ENCODE peak calls at places on chromosomes 13 and 19, in eight cellular contexts. One of them, this sample, is unnamed.

GRCh38 chr13:50572129-50572528 is 271.4 kb downstream of the DLEU7 start:
- DNase-seq in tibial nerve: no peak
- DNase-seq in lower lobe of right lung: no peak
- DNase-seq in AG04449: no peak
- DNase-seq in sigmoid colon: no peak
- DNase-seq in bronchial epithelial cell: no peak
- DNase-seq in HFF-Myc: no peak
- DNase-seq in Peyer's patch: no peak
- DNase-seq in this sample: no peak

GRCh38 chr19:45103200-45103624 is 10.2 kb downstream of the PPP1R37 start:
- DNase-seq in lower lobe of right lung: peak; percentile 65
- DNase-seq in sigmoid colon: peak; percentile 73
- DNase-seq in tibial nerve: no peak
- DNase-seq in HFF-Myc: no peak
- DNase-seq in Peyer's patch: no peak
- DNase-seq in bronchial epithelial cell: no peak
- DNase-seq in AG04449: no peak
- DNase-seq in this sample: peak; percentile 23

GRCh38 chr13:64529874-64530485 is 2700.2 kb downstream of the PCDH9 start:
- DNase-seq in bronchial epithelial cell: no peak
- DNase-seq in AG04449: no peak
- DNase-seq in tibial nerve: no peak
- DNase-seq in lower lobe of right lung: no peak
- DNase-seq in sigmoid colon: no peak
- DNase-seq in HFF-Myc: no peak
- DNase-seq in Peyer's patch: no peak
- DNase-seq in this sample: peak; percentile 26

GRCh38 chr13:83498486-83499190 is 383.6 kb downstream of the SLITRK1 start:
- DNase-seq in AG04449: peak; percentile 23
- DNase-seq in bronchial epithelial cell: peak; percentile 83
- DNase-seq in tibial nerve: no peak
- DNase-seq in sigmoid colon: no peak
- DNase-seq in Peyer's patch: no peak
- DNase-seq in lower lobe of right lung: no peak
- DNase-seq in HFF-Myc: no peak
- DNase-seq in this sample: peak; percentile 43

GRCh38 chr19:36573948-36574726 is 1.0 kb upstream of the ZNF529 start:
- DNase-seq in tibial nerve: no peak
- DNase-seq in sigmoid colon: no peak
- DNase-seq in Peyer's patch: no peak
- DNase-seq in lower lobe of right lung: no peak
- DNase-seq in AG04449: peak; percentile 3
- DNase-seq in HFF-Myc: no peak
- DNase-seq in bronchial epithelial cell: peak; percentile 33
- DNase-seq in this sample: peak; percentile 36

GRCh38 chr19:38845374-38846024 is 4.3 kb downstream of the HNRNPL start:
- DNase-seq in Peyer's patch: no peak
- DNase-seq in tibial nerve: no peak
- DNase-seq in AG04449: no peak
- DNase-seq in lower lobe of right lung: no peak
- DNase-seq in HFF-Myc: no peak
- DNase-seq in sigmoid colon: no peak
- DNase-seq in bronchial epithelial cell: no peak
- DNase-seq in this sample: no peak

GRCh38 chr13:22757530-22758120 is 423.2 kb upstream of the SGCG start:
- DNase-seq in sigmoid colon: no peak
- DNase-seq in HFF-Myc: no peak
- DNase-seq in tibial nerve: no peak
- DNase-seq in Peyer's patch: no peak
- DNase-seq in lower lobe of right lung: no peak
- DNase-seq in AG04449: no peak
- DNase-seq in bronchial epithelial cell: peak; percentile 9
- DNase-seq in this sample: peak; percentile 26

GRCh38 chr13:59493436-59493965 is 670.2 kb downstream of the DIAPH3 start:
- DNase-seq in Peyer's patch: no peak
- DNase-seq in AG04449: no peak
- DNase-seq in tibial nerve: no peak
- DNase-seq in sigmoid colon: no peak
- DNase-seq in lower lobe of right lung: no peak
- DNase-seq in bronchial epithelial cell: no peak
- DNase-seq in HFF-Myc: no peak
- DNase-seq in this sample: no peak

GRCh38 chr13:105817011-105817410 is 718.5 kb downstream of the EFNB2 start:
- DNase-seq in AG04449: no peak
- DNase-seq in HFF-Myc: no peak
- DNase-seq in lower lobe of right lung: no peak
- DNase-seq in sigmoid colon: no peak
- DNase-seq in Peyer's patch: no peak
- DNase-seq in bronchial epithelial cell: peak; percentile 45
- DNase-seq in tibial nerve: no peak
- DNase-seq in this sample: no peak

GRCh38 chr13:22270881-22271280 is 600.0 kb downstream of the FGF9 start:
- DNase-seq in bronchial epithelial cell: no peak
- DNase-seq in lower lobe of right lung: no peak
- DNase-seq in HFF-Myc: no peak
- DNase-seq in Peyer's patch: no peak
- DNase-seq in tibial nerve: no peak
- DNase-seq in AG04449: no peak
- DNase-seq in sigmoid colon: no peak
- DNase-seq in this sample: no peak

GRCh38 chr19:12833747-12834417 is 497 bp downstream of the RTBDN start:
- DNase-seq in lower lobe of right lung: no peak
- DNase-seq in HFF-Myc: no peak
- DNase-seq in AG04449: no peak
- DNase-seq in Peyer's patch: no peak
- DNase-seq in sigmoid colon: no peak
- DNase-seq in tibial nerve: no peak
- DNase-seq in bronchial epithelial cell: no peak
- DNase-seq in this sample: no peak

GRCh38 chr19:56112313-56112709 is 8.8 kb downstream of the ZNF787 start:
- DNase-seq in sigmoid colon: no peak
- DNase-seq in tibial nerve: no peak
- DNase-seq in lower lobe of right lung: peak; percentile 45
- DNase-seq in HFF-Myc: no peak
- DNase-seq in AG04449: no peak
- DNase-seq in bronchial epithelial cell: no peak
- DNase-seq in Peyer's patch: no peak
- DNase-seq in this sample: no peak

GRCh38 chr13:101265934-101266333 is 150.4 kb downstream of the NALCN start:
- DNase-seq in bronchial epithelial cell: no peak
- DNase-seq in tibial nerve: no peak
- DNase-seq in AG04449: no peak
- DNase-seq in Peyer's patch: no peak
- DNase-seq in HFF-Myc: no peak
- DNase-seq in lower lobe of right lung: no peak
- DNase-seq in sigmoid colon: no peak
- DNase-seq in this sample: no peak

GRCh38 chr13:110546389-110546788 is 15.1 kb downstream of the RAB20 start:
- DNase-seq in AG04449: no peak
- DNase-seq in tibial nerve: no peak
- DNase-seq in sigmoid colon: peak; percentile 49
- DNase-seq in Peyer's patch: peak; percentile 45
- DNase-seq in lower lobe of right lung: no peak
- DNase-seq in bronchial epithelial cell: no peak
- DNase-seq in HFF-Myc: no peak
- DNase-seq in this sample: no peak

GRCh38 chr13:72141845-72142470 is 275.0 kb upstream of the DACH1 start:
- DNase-seq in Peyer's patch: no peak
- DNase-seq in bronchial epithelial cell: peak; percentile 84
- DNase-seq in tibial nerve: no peak
- DNase-seq in HFF-Myc: no peak
- DNase-seq in lower lobe of right lung: no peak
- DNase-seq in AG04449: no peak
- DNase-seq in sigmoid colon: no peak
- DNase-seq in this sample: peak; percentile 79

GRCh38 chr19:29873801-29874575 is 62.2 kb downstream of the CCNE1 start:
- DNase-seq in tibial nerve: no peak
- DNase-seq in lower lobe of right lung: no peak
- DNase-seq in Peyer's patch: no peak
- DNase-seq in AG04449: no peak
- DNase-seq in HFF-Myc: no peak
- DNase-seq in bronchial epithelial cell: no peak
- DNase-seq in sigmoid colon: no peak
- DNase-seq in this sample: no peak
- H3K4me3 ChIP-seq in tibial nerve: peak overlapping the region; percentile 58
- H3K4me3 ChIP-seq in lower lobe of right lung: peak overlapping the region; percentile 48
- H3K4me3 ChIP-seq in Peyer's patch: no peak overlapping the region
- H3K4me3 ChIP-seq in AG04449: peak overlapping the region; percentile 18
- H3K4me3 ChIP-seq in HFF-Myc: no peak overlapping the region
- H3K4me3 ChIP-seq in bronchial epithelial cell: no peak overlapping the region
- H3K4me3 ChIP-seq in sigmoid colon: no peak overlapping the region
- H3K4me3 ChIP-seq in this sample: no peak overlapping the region

GRCh38 chr13:53201454-53202225 is 173.0 kb downstream of the OLFM4 start:
- DNase-seq in bronchial epithelial cell: no peak
- DNase-seq in sigmoid colon: no peak
- DNase-seq in Peyer's patch: peak; percentile 49
- DNase-seq in lower lobe of right lung: peak; percentile 44
- DNase-seq in HFF-Myc: no peak
- DNase-seq in tibial nerve: no peak
- DNase-seq in AG04449: no peak
- DNase-seq in this sample: no peak

GRCh38 chr13:53200498-53201453 is 172.2 kb downstream of the OLFM4 start:
- DNase-seq in tibial nerve: no peak
- DNase-seq in Peyer's patch: peak; percentile 62
- DNase-seq in HFF-Myc: no peak
- DNase-seq in AG04449: no peak
- DNase-seq in lower lobe of right lung: peak; percentile 61
- DNase-seq in bronchial epithelial cell: no peak
- DNase-seq in sigmoid colon: peak; percentile 65
- DNase-seq in this sample: peak; percentile 15

GRCh38 chr13:53204598-53204997 is 176.0 kb downstream of the OLFM4 start:
- DNase-seq in HFF-Myc: no peak
- DNase-seq in AG04449: no peak
- DNase-seq in bronchial epithelial cell: no peak
- DNase-seq in Peyer's patch: no peak
- DNase-seq in tibial nerve: no peak
- DNase-seq in sigmoid colon: no peak
- DNase-seq in lower lobe of right lung: no peak
- DNase-seq in this sample: no peak

DNA sequence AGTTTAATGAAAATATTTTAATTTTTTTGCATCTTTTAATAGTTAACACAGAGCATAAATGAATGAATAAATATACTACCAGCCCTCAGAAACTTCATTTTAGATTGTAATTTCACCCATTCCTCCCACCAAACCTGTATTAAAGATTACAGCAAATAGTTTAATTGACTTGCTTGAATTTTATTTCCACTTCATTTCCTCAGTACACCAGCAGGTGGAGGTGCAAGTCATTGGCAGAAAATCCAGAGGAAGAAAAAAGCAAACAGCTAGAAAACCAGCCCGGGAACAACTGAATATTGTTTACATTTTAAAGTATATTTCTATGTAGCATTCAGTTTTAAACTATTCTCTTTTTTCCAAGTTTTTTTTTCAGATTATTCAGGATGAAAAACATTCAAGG is 177.8 kb downstream of the OLFM4 start:
- DNase-seq in sigmoid colon: no peak
- DNase-seq in AG04449: no peak
- DNase-seq in bronchial epithelial cell: peak; percentile 8
- DNase-seq in tibial nerve: no peak
- DNase-seq in Peyer's patch: no peak
- DNase-seq in HFF-Myc: no peak
- DNase-seq in lower lobe of right lung: no peak
- DNase-seq in this sample: peak; percentile 1
- TF ChIP-seq CTCF in sigmoid colon: no peak
- TF ChIP-seq CTCF in AG04449: no peak
- TF ChIP-seq CTCF in bronchial epithelial cell: peak; percentile 16
- TF ChIP-seq CTCF in tibial nerve: no peak
- TF ChIP-seq CTCF in Peyer's patch: no peak
- TF ChIP-seq CTCF in HFF-Myc: peak; percentile 5
- TF ChIP-seq CTCF in lower lobe of right lung: peak; percentile 18
- TF ChIP-seq CTCF in this sample: peak; percentile 26

GRCh38 chr19:57611113-57611512 is 2.9 kb upstream of the ZNF134 start:
- DNase-seq in bronchial epithelial cell: no peak
- DNase-seq in AG04449: no peak
- DNase-seq in lower lobe of right lung: no peak
- DNase-seq in HFF-Myc: no peak
- DNase-seq in Peyer's patch: no peak
- DNase-seq in sigmoid colon: no peak
- DNase-seq in tibial nerve: no peak
- DNase-seq in this sample: no peak

GRCh38 chr19:57620673-57621348 is 6.8 kb downstream of the ZNF134 start:
- DNase-seq in tibial nerve: no peak
- DNase-seq in lower lobe of right lung: no peak
- DNase-seq in Peyer's patch: no peak
- DNase-seq in HFF-Myc: no peak
- DNase-seq in sigmoid colon: no peak
- DNase-seq in bronchial epithelial cell: no peak
- DNase-seq in AG04449: no peak
- DNase-seq in this sample: peak; percentile 35

GRCh38 chr19:57613941-57614743 is at the start of gene ZNF134:
- DNase-seq in Peyer's patch: peak; percentile 91
- DNase-seq in HFF-Myc: peak; percentile 65
- DNase-seq in tibial nerve: peak; percentile 70
- DNase-seq in bronchial epithelial cell: peak; percentile 85
- DNase-seq in sigmoid colon: peak; percentile 93
- DNase-seq in lower lobe of right lung: peak; percentile 96
- DNase-seq in AG04449: peak; percentile 29
- DNase-seq in this sample: peak; percentile 92

DNA sequence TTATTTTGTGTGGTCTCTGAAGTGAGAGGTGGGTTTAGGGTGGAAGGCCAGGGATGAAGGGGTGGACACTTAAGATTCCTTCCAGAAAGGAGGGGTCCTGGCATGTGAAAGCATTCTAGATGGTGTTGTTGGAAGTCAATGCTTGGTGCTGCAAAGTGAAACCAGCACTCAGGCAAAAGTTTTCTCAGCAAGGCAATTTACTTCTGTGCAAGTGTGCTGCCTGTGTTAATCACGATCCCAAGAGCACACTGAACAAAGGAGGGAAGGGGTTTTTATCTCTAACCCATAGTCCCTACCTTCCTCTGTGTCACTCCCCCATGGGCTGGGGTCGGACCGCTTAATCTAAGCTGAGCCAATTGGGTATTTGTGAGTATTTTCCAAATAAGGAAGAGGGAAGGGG is 1.3 kb downstream of the ZNF134 start:
- DNase-seq in sigmoid colon: no peak
- DNase-seq in bronchial epithelial cell: no peak
- DNase-seq in HFF-Myc: no peak
- DNase-seq in lower lobe of right lung: no peak
- DNase-seq in Peyer's patch: no peak
- DNase-seq in AG04449: no peak
- DNase-seq in tibial nerve: no peak
- DNase-seq in this sample: no peak
- H3K4me3 ChIP-seq in sigmoid colon: no peak overlapping the region
- H3K4me3 ChIP-seq in bronchial epithelial cell: no peak overlapping the region
- H3K4me3 ChIP-seq in HFF-Myc: no peak overlapping the region
- H3K4me3 ChIP-seq in lower lobe of right lung: peak overlapping the region; percentile 100
- H3K4me3 ChIP-seq in Peyer's patch: no peak overlapping the region
- H3K4me3 ChIP-seq in AG04449: peak overlapping the region; percentile 99
- H3K4me3 ChIP-seq in tibial nerve: peak overlapping the region; percentile 88
- H3K4me3 ChIP-seq in this sample: peak overlapping the region; percentile 80

DNA sequence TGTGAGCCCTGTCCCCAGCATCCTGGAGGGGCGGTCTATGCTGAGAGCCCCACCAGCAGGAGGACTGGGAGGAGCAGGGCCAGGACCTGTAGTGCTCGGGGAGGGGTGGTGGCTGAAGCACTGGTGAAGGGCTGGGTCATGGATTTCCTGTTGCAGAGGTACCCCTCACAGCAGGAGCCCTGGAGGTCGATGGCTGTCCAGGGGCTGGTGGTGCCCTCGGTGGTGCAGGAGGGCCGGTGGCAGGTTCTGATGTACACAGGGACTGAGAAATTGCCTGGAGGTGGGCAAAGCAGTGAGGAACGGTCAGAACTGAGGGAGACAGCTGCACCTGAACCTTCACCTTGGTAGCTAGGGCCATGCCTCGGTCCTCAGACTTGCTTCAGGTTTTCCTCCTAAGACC is 4.7 kb downstream of the LYPD5 start:
- DNase-seq in bronchial epithelial cell: no peak
- DNase-seq in tibial nerve: no peak
- DNase-seq in lower lobe of right lung: no peak
- DNase-seq in HFF-Myc: no peak
- DNase-seq in sigmoid colon: no peak
- DNase-seq in Peyer's patch: no peak
- DNase-seq in AG04449: no peak
- DNase-seq in this sample: no peak
- TF ChIP-seq CTCF in bronchial epithelial cell: no peak
- TF ChIP-seq CTCF in tibial nerve: no peak
- TF ChIP-seq CTCF in lower lobe of right lung: no peak
- TF ChIP-seq CTCF in HFF-Myc: no peak
- TF ChIP-seq CTCF in sigmoid colon: no peak
- TF ChIP-seq CTCF in Peyer's patch: no peak
- TF ChIP-seq CTCF in AG04449: no peak
- TF ChIP-seq CTCF in this sample: no peak

This sample was measured in fibroblast of pulmonary artery.